ENCODE peak calls at places on chromosomes 2 and 18, in five cellular contexts. N, W, D, A and I are unnamed samples.

GRCh38 chr2:86221066-86221684 is 21.9 kb downstream of the MRPL35 start:
- DNase-seq in A (no peak), D (peak; percentile 79), N (no peak), W (peak; percentile 44), I (peak; percentile 16)

GRCh38 chr2:43579275-43579981 is 16.4 kb downstream of the THADA start:
- DNase-seq in N (no peak), A (no peak), W (no peak), D (no peak), I (no peak)

GRCh38 chr18:32930695-32931301 is 158.0 kb upstream of the KLHL14 start:
- DNase-seq in D (peak; percentile 49), N (no peak), W (peak; percentile 6), A (no peak), I (no peak)

GRCh38 chr18:58668897-58669296 is 2.4 kb upstream of the MALT1 start:
- DNase-seq in W (no peak), D (no peak), N (no peak), A (no peak), I (no peak)

GRCh38 chr2:237731663-237732062 is 66.9 kb upstream of the RBM44 start:
- DNase-seq in A (peak; percentile 62), D (no peak), N (no peak), W (peak; percentile 79), I (no peak)

GRCh38 chr2:104658149-104658839 is 195.6 kb upstream of the POU3F3 start:
- DNase-seq in N (no peak), A (peak; percentile 65), W (no peak), D (peak; percentile 66), I (no peak)

GRCh38 chr2:72051971-72052505 is 95.6 kb downstream of the CYP26B1 start:
- DNase-seq in D (no peak), W (no peak), A (no peak), N (no peak), I (no peak)

GRCh38 chr2:11827547-11827946 is 81.1 kb downstream of the LPIN1 start:
- DNase-seq in D (no peak), N (no peak), A (no peak), W (no peak), I (no peak)

GRCh38 chr2:110729106-110729505 is 3.3 kb upstream of the ACOXL start:
- DNase-seq in W (no peak), A (no peak), N (no peak), D (peak; percentile 73), I (no peak)

GRCh38 chr2:85503611-85504433 is 35.1 kb upstream of the MAT2A start:
- DNase-seq in A (no peak), N (no peak), W (no peak), D (no peak), I (no peak)

GRCh38 chr2:73212448-73213176 is 1.4 kb upstream of the SMYD5 start:
- DNase-seq in N (peak; percentile 9), D (peak; percentile 84), W (peak; percentile 92), A (peak; percentile 75), I (peak; percentile 55)

GRCh38 chr2:127552336-127552735 is 16.9 kb downstream of the MYO7B start:
- DNase-seq in W (no peak), N (no peak), A (no peak), D (no peak), I (no peak)

GRCh38 chr18:59155140-59155539 is 15.5 kb downstream of the SEC11C start:
- DNase-seq in A (no peak), W (no peak), D (no peak), N (no peak), I (no peak)

GRCh38 chr2:27715318-27716165 is 51.9 kb downstream of the SLC4A1AP start:
- DNase-seq in W (no peak), N (no peak), A (peak; percentile 85), D (peak; percentile 54), I (no peak)

GRCh38 chr18:57231846-57232245 is 85.0 kb downstream of the BOD1L2 start:
- DNase-seq in A (no peak), W (no peak), N (no peak), D (no peak), I (no peak)

GRCh38 chr18:74331404-74331803 is 15.8 kb downstream of the C18orf63 start:
- DNase-seq in A (no peak), W (peak; percentile 4), N (no peak), D (peak; percentile 20), I (no peak)

GRCh38 chr2:163157891-163158511 is 319.4 kb upstream of the KCNH7 start:
- DNase-seq in N (no peak), A (no peak), W (no peak), D (no peak), I (no peak)

GRCh38 chr2:100702444-100703134 is 117.3 kb upstream of the NPAS2 start:
- DNase-seq in W (no peak), D (no peak), A (no peak), N (no peak), I (no peak)

GRCh38 chr2:106011993-106012392 is 182.1 kb downstream of the UXS1 start:
- DNase-seq in N (no peak), W (no peak), A (no peak), D (no peak), I (no peak)

GRCh38 chr18:57744211-57744694 is 58.9 kb downstream of the ATP8B1 start:
- DNase-seq in N (no peak), W (no peak), A (no peak), D (no peak), I (no peak)

GRCh38 chr2:9167718-9168657 is 38.6 kb upstream of the ASAP2 start:
- DNase-seq in D (peak; percentile 39), N (no peak), A (no peak), W (no peak), I (no peak)

GRCh38 chr18:9735238-9735637 is 27.1 kb downstream of the RAB31 start:
- DNase-seq in N (no peak), D (no peak), A (no peak), W (no peak), I (no peak)

GRCh38 chr18:48719988-48720654 is 181.3 kb downstream of the CTIF start:
- DNase-seq in W (no peak), D (no peak), A (peak; percentile 75), N (no peak), I (no peak)

GRCh38 chr2:134436706-134437105 is 182.8 kb downstream of the MGAT5 start:
- DNase-seq in A (no peak), N (no peak), W (no peak), D (no peak), I (no peak)

GRCh38 chr2:125224830-125225229 is 1199.7 kb downstream of the CNTNAP5 start:
- DNase-seq in D (peak; percentile 50), N (no peak), W (no peak), A (no peak), I (no peak)

GRCh38 chr2:126835261-126835660 is 63.4 kb upstream of the TEX51 start:
- DNase-seq in N (no peak), A (no peak), W (no peak), D (no peak), I (no peak)

GRCh38 chr2:47069628-47070154 is 85.4 kb downstream of the STPG4 start:
- DNase-seq in N (no peak), D (peak; percentile 84), A (peak; percentile 83), W (peak; percentile 80), I (no peak)

GRCh38 chr2:75579186-75579585 is 18.4 kb upstream of the EVA1A start:
- DNase-seq in W (no peak), D (no peak), N (no peak), A (no peak), I (no peak)

GRCh38 chr2:30257266-30258214 is 26.2 kb downstream of the LBH start:
- DNase-seq in A (no peak), D (no peak), W (no peak), N (no peak), I (no peak)
- H3K27ac ChIP-seq in A (no peak overlapping the region), D (no peak overlapping the region), W (no peak overlapping the region), N (no peak overlapping the region), I (no peak overlapping the region)

GRCh38 chr2:82986899-82987298 is 1472.2 kb downstream of the SUCLG1 start:
- DNase-seq in W (no peak), A (no peak), N (no peak), D (no peak), I (no peak)

DNA sequence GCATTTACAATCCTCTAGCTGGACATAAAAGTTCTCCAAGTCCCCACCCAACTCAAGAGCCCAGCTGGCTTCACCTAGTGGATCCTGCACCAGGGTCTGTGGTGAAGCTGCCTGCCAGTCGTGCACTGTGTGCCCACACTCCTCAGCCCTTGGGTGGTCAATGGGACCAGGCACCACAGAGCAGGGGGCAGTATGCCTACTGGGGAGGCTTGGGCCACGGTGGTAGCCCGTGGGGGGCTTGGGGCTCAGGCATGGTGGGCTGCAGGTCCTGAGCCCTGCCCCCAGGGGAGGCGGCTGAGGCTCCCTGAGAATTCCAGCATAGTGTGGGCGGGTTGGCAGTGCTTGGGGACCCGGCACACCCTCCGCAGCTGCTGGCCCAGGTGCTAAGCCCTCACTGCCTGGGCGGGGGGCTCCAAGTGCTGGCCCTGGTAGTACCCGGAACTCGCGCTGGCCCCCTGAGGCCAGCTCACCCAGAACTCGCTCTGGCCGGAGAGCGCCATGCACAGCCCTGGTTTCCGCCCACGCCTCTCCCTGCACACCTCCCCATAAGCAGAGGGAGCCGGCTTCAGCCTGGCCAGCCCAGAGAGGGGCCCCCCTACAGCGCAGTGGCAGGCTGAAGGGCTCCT is 1473.4 kb downstream of the SUCLG1 start:
- DNase-seq in W (no peak), D (no peak), A (no peak), N (no peak), I (no peak)
- H3K27ac ChIP-seq in W (no peak overlapping the region), D (no peak overlapping the region), A (no peak overlapping the region), N (no peak overlapping the region), I (no peak overlapping the region)

GRCh38 chr2:36420569-36421164 is 65.1 kb downstream of the CRIM1 start:
- DNase-seq in N (no peak), D (no peak), W (no peak), A (no peak), I (no peak)

GRCh38 chr2:36423619-36424120 is 68.1 kb downstream of the CRIM1 start:
- DNase-seq in A (no peak), D (no peak), W (no peak), N (no peak), I (no peak)

GRCh38 chr2:36427790-36428243 is 72.2 kb downstream of the CRIM1 start:
- DNase-seq in A (peak; percentile 66), W (no peak), N (no peak), D (no peak), I (no peak)

GRCh38 chr2:36425771-36426340 is 70.3 kb downstream of the CRIM1 start:
- DNase-seq in N (no peak), W (no peak), A (no peak), D (no peak), I (no peak)

DNA sequence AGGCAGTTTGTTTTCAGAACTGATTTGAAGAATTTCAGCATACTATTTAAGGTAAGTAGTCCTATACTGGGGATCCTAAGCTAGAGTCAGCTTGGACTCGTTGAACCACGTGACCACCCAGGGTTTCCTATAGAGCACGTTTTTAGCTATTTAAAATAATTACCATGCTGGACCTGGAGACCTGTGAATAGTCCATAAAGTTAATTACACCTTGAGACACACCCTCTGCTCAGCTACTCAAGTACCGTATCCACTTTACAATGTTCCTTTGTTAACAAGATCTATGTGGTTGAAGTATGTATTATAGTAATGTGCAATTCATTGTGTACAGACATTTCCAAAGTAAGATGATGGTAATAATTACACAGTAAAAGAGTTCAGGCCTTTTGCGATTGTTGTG is 67.6 kb downstream of the CRIM1 start:
- DNase-seq in A (no peak), N (no peak), W (no peak), D (no peak), I (no peak)
- H3K27ac ChIP-seq in A (peak overlapping the region; percentile 43), N (no peak overlapping the region), W (no peak overlapping the region), D (no peak overlapping the region), I (no peak overlapping the region)

DNA sequence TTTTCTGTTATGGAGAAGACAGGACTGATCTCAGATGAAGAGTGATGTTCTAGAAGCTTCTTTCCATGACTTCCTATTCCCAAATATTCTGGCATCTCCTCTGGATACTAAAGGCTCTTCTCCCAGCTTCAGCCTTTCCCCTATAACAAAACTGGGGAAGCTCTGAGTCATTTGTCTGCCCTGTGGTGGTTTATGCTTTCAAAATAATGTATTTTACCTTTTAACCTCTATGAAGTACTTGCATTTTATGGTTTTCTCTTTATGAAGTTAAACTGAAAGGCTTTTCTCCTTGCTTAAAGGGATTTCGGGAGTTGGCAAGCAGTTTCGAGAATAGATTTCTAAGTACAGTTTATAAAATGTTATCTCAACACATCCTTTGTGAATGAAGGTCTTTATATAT is 104.4 kb downstream of the TANC1 start:
- DNase-seq in N (no peak), W (no peak), D (no peak), A (no peak), I (no peak)
- H3K27ac ChIP-seq in N (peak overlapping the region; percentile 79), W (no peak overlapping the region), D (no peak overlapping the region), A (no peak overlapping the region), I (no peak overlapping the region)